ENCODE peak calls at places on chromosomes 11 and 22, in six cellular contexts. I is pancreas, G is kidney epithelial cell, Y is glutamatergic neuron, E is GM06990, F is IMR-90. Z is an unnamed sample.

GRCh38 chr22:32802291-32802826 is 854 bp downstream of the TIMP3 start:
- DNase-seq in I (no peak), Y (no peak), F (no peak), G (no peak), E (no peak), Z (no peak)

GRCh38 chr22:28052818-28053217 is 133.8 kb upstream of the PITPNB start:
- DNase-seq in F (no peak), I (no peak), Y (no peak), G (no peak), E (no peak), Z (no peak)

GRCh38 chr11:124536520-124536919 is 6.9 kb downstream of the OR8B12 start:
- DNase-seq in E (no peak), Y (no peak), I (no peak), F (peak), G (no peak), Z (no peak)

GRCh38 chr11:102241026-102241425 is 76.3 kb upstream of the BIRC3 start:
- DNase-seq in Y (no peak), I (no peak), E (no peak), G (no peak), F (peak), Z (no peak)

GRCh38 chr11:2512431-2513407 is 67.9 kb downstream of the KCNQ1 start:
- DNase-seq in E (no peak), Y (peak), F (no peak), G (no peak), I (peak), Z (no peak)

GRCh38 chr22:48277868-48278581 is 1515.6 kb downstream of the TBC1D22A start:
- DNase-seq in F (no peak), Y (no peak), E (no peak), G (no peak), I (no peak), Z (no peak)

GRCh38 chr11:44427432-44427831 is 117.5 kb upstream of the ALX4 start:
- DNase-seq in G (no peak), F (no peak), Y (no peak), E (no peak), I (no peak), Z (no peak)

GRCh38 chr11:108871152-108871551 is 206.3 kb downstream of the DDX10 start:
- DNase-seq in F (peak), E (no peak), I (no peak), Y (peak), G (no peak), Z (peak)

GRCh38 chr22:33300165-33300564 is 242.0 kb upstream of the SYN3 start:
- DNase-seq in E (peak), I (no peak), Y (no peak), G (no peak), F (no peak), Z (no peak)

GRCh38 chr22:26708256-26709009 is 51.0 kb downstream of the MIAT start:
- DNase-seq in E (peak), Y (no peak), F (no peak), G (no peak), I (no peak), Z (no peak)

GRCh38 chr11:45149483-45150056 is 3.1 kb downstream of the PRDM11 start:
- DNase-seq in G (no peak), E (no peak), Y (no peak), F (no peak), I (no peak), Z (no peak)

GRCh38 chr11:76051937-76052336 is 154.4 kb downstream of the WNT11 start:
- DNase-seq in F (no peak), G (no peak), Y (no peak), I (no peak), E (no peak), Z (no peak)

GRCh38 chr11:71489311-71490043 is 36.5 kb downstream of the NADSYN1 start:
- DNase-seq in E (peak), F (peak), I (peak), G (peak), Y (no peak), Z (no peak)

GRCh38 chr22:39223091-39223710 is 21.6 kb downstream of the PDGFB start:
- DNase-seq in F (no peak), G (no peak), Y (peak), I (no peak), E (no peak), Z (no peak)

GRCh38 chr22:36344106-36344827 is 43.5 kb downstream of the MYH9 start:
- DNase-seq in Y (no peak), E (no peak), I (no peak), F (no peak), G (no peak), Z (no peak)

GRCh38 chr11:60831501-60832079 is 10.3 kb upstream of the CCDC86 start:
- DNase-seq in F (peak), G (peak), Y (no peak), E (no peak), I (no peak), Z (no peak)

GRCh38 chr22:43385770-43386641 is 25.8 kb upstream of the MPPED1 start:
- DNase-seq in G (no peak), Y (peak), I (peak), E (peak), F (peak), Z (peak)

GRCh38 chr22:32764330-32765116 is 37.0 kb upstream of the TIMP3 start:
- DNase-seq in G (peak), E (no peak), I (no peak), F (peak), Y (no peak), Z (no peak)

GRCh38 chr22:31045900-31046587 is 35.1 kb upstream of the SMTN start:
- DNase-seq in I (no peak), E (no peak), F (no peak), G (no peak), Y (no peak), Z (no peak)

GRCh38 chr11:69357458-69358397 is 63.8 kb downstream of the MYEOV start:
- DNase-seq in Y (no peak), E (no peak), G (no peak), F (no peak), I (peak), Z (no peak)

GRCh38 chr22:49751968-49752597 is 75.6 kb downstream of the BRD1 start:
- DNase-seq in F (no peak), G (no peak), I (peak), Y (no peak), E (no peak), Z (no peak)

GRCh38 chr11:104858882-104859735 is 39.2 kb downstream of the CASP12 start:
- DNase-seq in Y (no peak), F (no peak), E (no peak), G (no peak), I (no peak), Z (no peak)

GRCh38 chr22:42473484-42474193 is 41.4 kb upstream of the NFAM1 start:
- DNase-seq in E (no peak), F (peak), I (no peak), G (peak), Y (no peak), Z (peak)

GRCh38 chr11:122737951-122738693 is 82.6 kb downstream of the UBASH3B start:
- DNase-seq in E (no peak), F (peak), G (no peak), I (no peak), Y (no peak), Z (no peak)

GRCh38 chr11:64459609-64460008 is 100.6 kb downstream of the RPS6KA4 start:
- DNase-seq in Y (no peak), F (no peak), G (no peak), I (no peak), E (no peak), Z (no peak)

DNA sequence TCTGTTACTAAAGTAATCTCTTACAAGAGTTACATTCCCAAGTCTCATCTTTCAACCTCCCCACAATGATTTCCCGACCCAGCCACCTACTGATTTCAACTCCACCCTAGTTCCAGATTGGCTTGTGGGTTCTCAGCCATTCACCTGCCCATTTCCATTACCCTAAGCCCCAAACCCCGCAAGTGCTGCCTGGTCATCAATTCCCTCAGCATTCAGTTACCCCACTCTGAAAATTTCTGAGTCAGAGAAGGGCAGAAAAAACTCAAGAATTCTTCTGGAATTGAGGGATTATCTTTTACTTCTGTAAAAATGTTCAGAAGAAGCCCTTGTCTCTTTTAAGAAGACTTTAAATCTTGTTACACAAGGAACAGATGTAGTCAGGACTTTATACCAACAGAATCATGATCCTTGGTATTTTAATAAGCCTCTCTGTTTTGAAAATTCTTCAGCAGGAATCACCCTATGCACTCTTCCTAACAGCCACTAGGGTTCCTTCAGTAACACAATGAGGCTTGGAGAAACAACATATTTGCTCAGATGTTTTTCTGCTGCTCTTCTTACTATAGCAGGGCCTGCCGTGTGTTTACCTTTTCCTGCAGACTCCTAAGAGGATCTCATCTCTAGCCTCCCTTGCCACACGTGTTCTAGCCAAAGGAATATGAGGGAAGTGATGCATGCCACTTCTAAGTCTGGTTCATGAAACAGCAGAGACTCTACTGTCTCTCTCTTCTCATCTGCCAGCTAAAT is 29.2 kb upstream of the PAMR1 start:
- DNase-seq in I (no peak), F (peak), G (no peak), Y (no peak), E (no peak), Z (no peak)
- TF ChIP-seq CTCF in I (no peak), F (peak), G (peak), Y (peak), E (no peak), Z (peak)

GRCh38 chr11:126059238-126059761 is 3.4 kb downstream of the CDON start:
- DNase-seq in G (no peak), I (no peak), F (no peak), E (no peak), Y (no peak), Z (no peak)

GRCh38 chr11:126061707-126062678 is 673 bp downstream of the CDON start:
- DNase-seq in I (peak), G (no peak), F (peak), Y (peak), E (no peak), Z (no peak)

GRCh38 chr11:126063510-126063858 is 818 bp upstream of the CDON start:
- DNase-seq in Y (no peak), E (no peak), G (no peak), I (no peak), F (no peak), Z (no peak)

GRCh38 chr11:126060651-126061220 is 1.9 kb downstream of the CDON start:
- DNase-seq in Y (no peak), F (no peak), E (no peak), I (no peak), G (no peak), Z (no peak)

DNA sequence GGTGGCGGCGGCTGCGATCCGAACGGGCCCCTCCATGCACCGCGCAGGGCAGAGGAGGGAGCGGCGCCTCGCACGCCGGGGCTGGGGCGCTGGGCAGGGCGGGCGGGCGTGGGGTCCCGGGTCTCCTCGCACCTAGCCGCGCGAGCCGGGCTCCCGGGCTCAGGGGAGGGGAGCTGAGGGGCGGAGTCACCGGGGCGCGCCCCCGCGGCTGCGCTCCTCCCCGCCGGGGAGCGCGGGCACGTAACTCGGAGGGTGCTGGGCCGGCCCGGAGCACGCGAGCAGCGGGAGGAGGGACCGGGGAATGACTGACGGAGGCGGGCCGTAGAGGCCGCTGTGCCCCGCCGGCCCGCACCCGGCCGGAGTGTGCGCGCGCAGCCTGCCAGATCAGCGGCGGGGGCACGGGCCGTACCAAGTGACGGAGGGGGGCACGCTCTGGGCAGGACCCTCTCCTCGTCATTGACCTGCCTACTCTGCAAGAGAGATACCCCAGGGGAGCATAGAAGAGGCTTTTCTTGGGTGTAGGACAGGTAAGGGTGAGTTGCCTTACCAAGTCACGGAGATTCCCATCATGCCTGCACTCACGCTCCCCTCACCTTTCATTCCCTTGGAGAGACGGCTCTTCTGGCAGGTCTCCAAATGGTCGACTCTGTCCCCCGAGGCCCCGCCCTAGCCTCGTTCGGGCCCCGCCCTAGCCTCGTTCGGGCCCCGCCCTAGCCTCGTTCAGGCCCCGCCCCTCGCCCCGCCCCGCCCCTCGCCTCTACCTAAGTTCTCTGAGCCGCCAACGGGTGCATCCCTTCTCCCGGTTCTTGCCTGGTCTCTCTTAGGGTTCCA is at the start of gene CDON:
- DNase-seq in E (peak), Y (peak), G (peak), F (peak), I (peak), Z (peak)
- TF ChIP-seq CTCF in E (no peak), Y (no peak), G (no peak), F (peak), I (no peak), Z (no peak)

DNA sequence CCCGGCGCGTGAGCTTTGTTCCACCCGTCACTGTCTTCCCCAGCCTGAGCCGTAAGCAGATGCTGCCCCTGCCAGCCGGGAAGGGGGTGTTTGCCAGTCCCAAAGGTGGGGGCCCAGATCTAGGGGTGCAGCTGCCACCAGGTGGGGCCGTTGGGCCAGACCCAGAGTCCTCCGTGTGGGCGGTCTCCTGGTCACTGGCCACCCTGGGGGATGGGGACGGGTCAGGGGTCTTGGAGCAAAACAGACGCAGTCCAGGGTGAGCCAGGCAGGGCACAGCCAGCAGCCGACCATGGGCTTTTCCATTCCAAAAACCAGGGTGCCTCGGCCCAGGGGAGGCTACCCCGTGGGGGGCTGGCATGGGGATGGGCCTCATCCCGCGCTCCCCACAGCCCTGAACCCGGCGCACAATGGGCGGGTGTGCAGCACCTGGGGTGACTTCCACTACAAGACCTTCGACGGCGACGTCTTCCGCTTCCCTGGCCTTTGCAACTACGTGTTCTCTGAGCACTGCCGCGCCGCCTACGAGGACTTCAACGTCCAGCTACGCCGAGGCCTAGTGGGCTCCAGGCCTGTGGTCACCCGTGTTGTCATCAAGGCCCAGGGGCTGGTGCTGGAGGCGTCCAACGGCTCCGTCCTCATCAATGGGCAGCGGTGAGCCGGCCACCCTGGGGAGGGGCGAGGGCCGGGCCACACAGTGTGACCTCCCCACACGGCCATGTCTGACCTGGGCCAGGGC is 3.5 kb downstream of the MUC5B start:
- DNase-seq in E (no peak), G (no peak), Y (peak), F (no peak), I (peak), Z (no peak)
- TF ChIP-seq CTCF in E (peak), G (no peak), Y (no peak), F (no peak), I (no peak), Z (no peak)

GRCh38 chr11:116170526-116171120 is 602.2 kb downstream of the BUD13 start:
- DNase-seq in F (no peak), I (no peak), E (no peak), G (no peak), Y (no peak), Z (no peak)
- TF ChIP-seq CTCF in F (no peak), I (no peak), E (peak), G (peak), Y (no peak), Z (no peak)

GRCh38 chr11:94876645-94877445 is 96.5 kb downstream of the CWC15 start:
- DNase-seq in Y (no peak), E (no peak), I (no peak), F (peak), G (peak), Z (peak)
- TF ChIP-seq CTCF in Y (no peak), E (no peak), I (no peak), F (peak), G (peak), Z (peak)